ENCODE peak calls at places on chromosomes 4 and X, in five cellular contexts. J is H9, F is T-cell, L is RPMI7951, A is ovary. D is an unnamed sample.
A peak's percentile ranks its signal among the peaks of the same experiment; 100 is the strongest.

GRCh38 chr4:159016527-159017137 is 86.2 kb upstream of the RAPGEF2 start:
- DNase-seq in J (peak; percentile 51), F (no peak), L (peak; percentile 18), A (peak; percentile 19), D (no peak)

GRCh38 chrX:44036336-44036735 is 63.1 kb upstream of the NDP start:
- DNase-seq in J (no peak), F (no peak), L (peak; percentile 81), A (no peak), D (no peak)

GRCh38 chr4:87232241-87232640 is 11.8 kb upstream of the KLHL8 start:
- DNase-seq in J (no peak), F (no peak), L (no peak), A (no peak), D (no peak)

GRCh38 chrX:132837971-132838370 is 120.5 kb downstream of the HS6ST2 start:
- DNase-seq in J (no peak), F (no peak), L (no peak), A (no peak), D (no peak)

GRCh38 chr4:6290769-6291547 is 21.3 kb downstream of the WFS1 start:
- DNase-seq in J (no peak), F (no peak), L (no peak), A (peak; percentile 16), D (no peak)

GRCh38 chrX:23334871-23335599 is 386 bp downstream of the PTCHD1 start:
- DNase-seq in J (peak; percentile 57), F (no peak), L (no peak), A (no peak), D (no peak)

GRCh38 chr4:17502764-17503163 is 9.1 kb downstream of the QDPR start:
- DNase-seq in J (no peak), F (no peak), L (no peak), A (no peak), D (no peak)

GRCh38 chr4:36917413-36917812 is 327.1 kb upstream of the NWD2 start:
- DNase-seq in J (no peak), F (no peak), L (no peak), A (no peak), D (no peak)

GRCh38 chrX:56745019-56745418 is 16.0 kb downstream of the NBDY start:
- DNase-seq in J (no peak), F (no peak), L (peak; percentile 81), A (no peak), D (no peak)

GRCh38 chr4:119788334-119789266 is 160.0 kb upstream of the PDE5A start:
- DNase-seq in J (peak; percentile 44), F (no peak), L (no peak), A (no peak), D (peak; percentile 59)

GRCh38 chr4:3735196-3735595 is 31.0 kb upstream of the ADRA2C start:
- DNase-seq in J (no peak), F (no peak), L (no peak), A (no peak), D (no peak)

GRCh38 chr4:113383111-113383785 is 333.8 kb downstream of the ANK2 start:
- DNase-seq in J (no peak), F (no peak), L (peak; percentile 78), A (no peak), D (no peak)

GRCh38 chrX:136318166-136318565 is 17.4 kb downstream of the ADGRG4 start:
- DNase-seq in J (no peak), F (no peak), L (no peak), A (no peak), D (no peak)

GRCh38 chr4:139808381-139809206 is 143.0 kb downstream of the MGST2 start:
- DNase-seq in J (no peak), F (no peak), L (no peak), A (no peak), D (no peak)

GRCh38 chr4:20298986-20299385 is 47.3 kb downstream of the SLIT2 start:
- DNase-seq in J (no peak), F (no peak), L (no peak), A (no peak), D (no peak)

GRCh38 chrX:88135735-88136134 is 611.3 kb upstream of the CPXCR1 start:
- DNase-seq in J (no peak), F (no peak), L (no peak), A (no peak), D (no peak)

GRCh38 chrX:37378399-37378798 is 29.2 kb downstream of the PRRG1 start:
- DNase-seq in J (no peak), F (no peak), L (no peak), A (no peak), D (no peak)

GRCh38 chrX:129831486-129831885 is 12.2 kb downstream of the ZDHHC9 start:
- DNase-seq in J (no peak), F (no peak), L (no peak), A (no peak), D (no peak)

GRCh38 chrX:39226307-39226706 is 425.0 kb downstream of the MID1IP1 start:
- DNase-seq in J (no peak), F (no peak), L (peak; percentile 84), A (peak; percentile 45), D (no peak)

GRCh38 chr4:183426507-183426906 is 17.9 kb upstream of the CDKN2AIP start:
- DNase-seq in J (peak; percentile 4), F (no peak), L (no peak), A (no peak), D (no peak)

GRCh38 chr4:39312821-39313220 is 53.3 kb downstream of the RFC1 start:
- DNase-seq in J (no peak), F (no peak), L (no peak), A (no peak), D (no peak)

GRCh38 chrX:16462912-16463311 is 187.0 kb upstream of the S100G start:
- DNase-seq in J (no peak), F (no peak), L (peak; percentile 13), A (no peak), D (no peak)

GRCh38 chr4:107578321-107578720 is 141.7 kb downstream of the PAPSS1 start:
- DNase-seq in J (no peak), F (no peak), L (no peak), A (no peak), D (no peak)